ENCODE peak calls at places on chromosomes 6 and 20, in four cellular contexts. W is right cardiac atrium, A is HCT116, P is A549. S is an unnamed sample.

GRCh38 chr6:41049548-41049947 is 3.5 kb upstream of the APOBEC2 start:
- DNase-seq in W (no peak), A (no peak), P (no peak), S (no peak)

GRCh38 chr20:32613596-32614053 is 28.5 kb upstream of the NOL4L start:
- DNase-seq in W (peak; percentile 4), A (no peak), P (no peak), S (no peak)

GRCh38 chr20:1215386-1216170 is 10.3 kb upstream of the RAD21L1 start:
- DNase-seq in W (no peak), A (no peak), P (no peak), S (peak; percentile 19)

GRCh38 chr20:59751075-59751711 is 146.9 kb downstream of the PHACTR3 start:
- DNase-seq in W (peak; percentile 89), A (peak; percentile 27), P (peak; percentile 72), S (no peak)

GRCh38 chr6:12529364-12530019 is 187.1 kb upstream of the PHACTR1 start:
- DNase-seq in W (no peak), A (no peak), P (no peak), S (no peak)

GRCh38 chr20:62623488-62624324 is 18.6 kb upstream of the SLCO4A1 start:
- DNase-seq in W (peak; percentile 96), A (peak; percentile 73), P (peak; percentile 98), S (peak; percentile 56)

GRCh38 chr6:56759521-56759920 is 116.8 kb upstream of the DST start:
- DNase-seq in W (no peak), A (no peak), P (no peak), S (no peak)

GRCh38 chr6:158377866-158378265 is 65.6 kb downstream of the TULP4 start:
- DNase-seq in W (no peak), A (no peak), P (no peak), S (no peak)

GRCh38 chr6:77389402-77389801 is 73.9 kb downstream of the HTR1B start:
- DNase-seq in W (no peak), A (no peak), P (no peak), S (no peak)

GRCh38 chr6:170264086-170264485 is 26.8 kb downstream of the DLL1 start:
- DNase-seq in W (no peak), A (no peak), P (no peak), S (no peak)

GRCh38 chr6:76518443-76518842 is 446.0 kb upstream of the IMPG1 start:
- DNase-seq in W (no peak), A (no peak), P (no peak), S (no peak)

GRCh38 chr6:161139766-161140553 is 133.9 kb downstream of the AGPAT4 start:
- DNase-seq in W (no peak), A (no peak), P (no peak), S (no peak)

GRCh38 chr6:114085206-114085605 is 114.3 kb upstream of the HDAC2 start:
- DNase-seq in W (no peak), A (no peak), P (no peak), S (no peak)

GRCh38 chr6:49506569-49507111 is 6.9 kb downstream of the GLYATL3 start:
- DNase-seq in W (no peak), A (no peak), P (no peak), S (no peak)

GRCh38 chr6:112061605-112062004 is 7.7 kb downstream of the CCN6 start:
- DNase-seq in W (no peak), A (no peak), P (no peak), S (no peak)

GRCh38 chr6:31037169-31037568 is 26.9 kb downstream of the MUC22 start:
- DNase-seq in W (no peak), A (no peak), P (no peak), S (no peak)

GRCh38 chr6:111198841-111199240 is 111.5 kb downstream of the SLC16A10 start:
- DNase-seq in W (no peak), A (no peak), P (no peak), S (no peak)

GRCh38 chr20:20237093-20237959 is 130.6 kb upstream of the INSM1 start:
- DNase-seq in W (no peak), A (peak; percentile 28), P (peak; percentile 76), S (peak; percentile 7)

GRCh38 chr6:293185-294174 is 1.2 kb downstream of the DUSP22 start:
- DNase-seq in W (peak; percentile 73), A (no peak), P (no peak), S (no peak)

GRCh38 chr20:62011403-62011791 is 54.3 kb downstream of the TAF4 start:
- DNase-seq in W (no peak), A (no peak), P (no peak), S (no peak)

GRCh38 chr6:154984146-154984545 is 11.0 kb upstream of the TIAM2 start:
- DNase-seq in W (no peak), A (no peak), P (no peak), S (no peak)

GRCh38 chr6:146962332-146962731 is 241.9 kb upstream of the STXBP5 start:
- DNase-seq in W (no peak), A (no peak), P (no peak), S (no peak)

GRCh38 chr6:42316390-42316970 is 98.8 kb upstream of the MRPS10 start:
- DNase-seq in W (no peak), A (no peak), P (no peak), S (no peak)

GRCh38 chr20:48676125-48676524 is 151.7 kb downstream of the PREX1 start:
- DNase-seq in W (no peak), A (no peak), P (no peak), S (no peak)

GRCh38 chr6:132133734-132134490 is 182.7 kb upstream of the CCN2 start:
- DNase-seq in W (peak; percentile 36), A (no peak), P (no peak), S (no peak)

GRCh38 chr6:74167951-74168350 is 471.9 kb downstream of the CD109 start:
- DNase-seq in W (no peak), A (no peak), P (no peak), S (no peak)

GRCh38 chr6:34792605-34793500 is 970 bp downstream of the BLTP3A start:
- DNase-seq in W (no peak), A (no peak), P (peak; percentile 32), S (peak; percentile 10)

GRCh38 chr6:1393641-1394283 is 4.4 kb downstream of the FOXF2 start:
- DNase-seq in W (no peak), A (no peak), P (no peak), S (no peak)

GRCh38 chr6:151494235-151494950 is 576 bp downstream of the CCDC170 start:
- DNase-seq in W (peak; percentile 81), A (no peak), P (peak; percentile 15), S (peak; percentile 41)

GRCh38 chr6:144284753-144285547 is at the start of gene UTRN:
- DNase-seq in W (peak; percentile 94), A (no peak), P (peak; percentile 57), S (peak; percentile 30)

GRCh38 chr20:15100506-15101160 is 763.2 kb upstream of the FLRT3 start:
- DNase-seq in W (no peak), A (no peak), P (no peak), S (no peak)

GRCh38 chr20:41476446-41476845 is 109.8 kb upstream of the EMILIN3 start:
- DNase-seq in W (no peak), A (no peak), P (no peak), S (no peak)

GRCh38 chr6:34439442-34439841 is 13.6 kb upstream of the RPS10 start:
- DNase-seq in W (no peak), A (no peak), P (no peak), S (no peak)

GRCh38 chr6:71139249-71139648 is 149.4 kb upstream of the OGFRL1 start:
- DNase-seq in W (no peak), A (no peak), P (no peak), S (no peak)

GRCh38 chr6:25342784-25343183 is 63.6 kb downstream of the CARMIL1 start:
- DNase-seq in W (no peak), A (no peak), P (peak; percentile 5), S (no peak)

GRCh38 chr6:157597461-157598312 is 216.7 kb downstream of the ZDHHC14 start:
- DNase-seq in W (peak; percentile 75), A (peak; percentile 24), P (peak; percentile 28), S (no peak)

GRCh38 chr20:41497186-41497895 is 120.8 kb downstream of the CHD6 start:
- DNase-seq in W (no peak), A (no peak), P (no peak), S (no peak)

GRCh38 chr6:161444464-161444863 is 170.6 kb upstream of the AGPAT4 start:
- DNase-seq in W (peak; percentile 66), A (no peak), P (no peak), S (no peak)

GRCh38 chr6:136566851-136567250 is 16.6 kb upstream of the MAP7 start:
- DNase-seq in W (no peak), A (no peak), P (no peak), S (no peak)

GRCh38 chr6:136568129-136568528 is 17.9 kb upstream of the MAP7 start:
- DNase-seq in W (no peak), A (no peak), P (no peak), S (no peak)

GRCh38 chr6:136571065-136571464 is 20.8 kb upstream of the MAP7 start:
- DNase-seq in W (no peak), A (no peak), P (no peak), S (no peak)

GRCh38 chr6:136566007-136566487 is 15.8 kb upstream of the MAP7 start:
- DNase-seq in W (peak; percentile 56), A (no peak), P (no peak), S (no peak)

GRCh38 chr6:136567688-136568087 is 17.5 kb upstream of the MAP7 start:
- DNase-seq in W (no peak), A (no peak), P (no peak), S (no peak)
- H3K4me3 ChIP-seq in W (no peak overlapping the region), A (no peak overlapping the region), P (no peak overlapping the region), S (no peak overlapping the region)

GRCh38 chr6:2958331-2958711 is 13.0 kb downstream of the SERPINB6 start:
- DNase-seq in W (peak; percentile 80), A (no peak), P (no peak), S (no peak)
- H3K4me1 ChIP-seq in W (peaks cover 12% of the 10 kb centered on the region), A (peaks cover 32% of the 10 kb centered on the region), P (peaks cover 36% of the 10 kb centered on the region), S (no peaks in the 10 kb centered on the region)

GRCh38 chr20:58109126-58109880 is 119.2 kb downstream of the ANKRD60 start:
- DNase-seq in W (no peak), A (no peak), P (no peak), S (no peak)

GRCh38 chr20:58103961-58104360 is 124.5 kb downstream of the ANKRD60 start:
- DNase-seq in W (no peak), A (no peak), P (no peak), S (no peak)

GRCh38 chr20:58107533-58107932 is 120.9 kb downstream of the ANKRD60 start:
- DNase-seq in W (no peak), A (no peak), P (no peak), S (no peak)

GRCh38 chr20:58103517-58103904 is 124.9 kb downstream of the ANKRD60 start:
- DNase-seq in W (no peak), A (no peak), P (no peak), S (no peak)

GRCh38 chr20:58106143-58106750 is 122.2 kb downstream of the ANKRD60 start:
- DNase-seq in W (no peak), A (no peak), P (no peak), S (no peak)
- H3K4me3 ChIP-seq in W (no peak overlapping the region), A (no peak overlapping the region), P (no peak overlapping the region), S (no peak overlapping the region)

DNA sequence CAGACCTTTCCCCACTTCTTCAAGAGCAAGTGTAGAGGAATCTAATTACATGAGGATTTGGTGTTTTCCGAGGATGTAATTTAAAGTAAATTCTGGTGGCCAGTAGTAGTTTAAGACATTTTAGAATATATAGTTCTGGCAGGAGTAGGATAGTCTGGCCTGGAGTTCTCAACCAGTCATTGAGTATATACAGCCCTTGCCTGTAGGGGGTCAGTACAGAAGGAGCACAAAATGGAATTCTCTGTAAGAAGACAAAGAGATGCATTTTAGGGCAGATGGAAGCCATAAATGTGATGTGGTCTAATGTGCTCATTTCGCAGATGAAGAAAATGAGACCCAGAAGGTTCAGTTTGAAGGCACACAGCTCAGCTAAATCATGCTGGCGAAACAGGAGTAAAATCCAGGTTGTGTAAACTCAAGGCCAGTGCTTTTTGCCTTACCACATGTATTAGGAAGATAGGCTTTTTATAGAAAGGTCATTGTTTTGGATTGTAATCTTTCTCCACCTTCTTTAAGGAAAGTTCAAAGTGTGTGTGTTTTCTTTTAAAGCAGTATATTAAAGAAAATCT is 29.6 kb downstream of the QKI start:
- DNase-seq in W (no peak), A (no peak), P (peak; percentile 15), S (no peak)
- H3K4me1 ChIP-seq in W (peaks cover 8% of the 10 kb centered on the region), A (no peaks in the 10 kb centered on the region), P (peaks cover 36% of the 10 kb centered on the region), S (peaks cover 7% of the 10 kb centered on the region)